ENCODE peak calls at places on chromosomes 4 and X, in four cellular contexts. X is WTC11, M is K562, G is HepG2. D is an unnamed sample.

GRCh38 chr4:19776021-19776459 is 475.7 kb upstream of the SLIT2 start:
- DNase-seq in G (no peak), M (no peak), X (no peak), D (peak)

GRCh38 chr4:145935253-145936141 is 3.1 kb downstream of the ZNF827 start:
- DNase-seq in G (peak), M (peak), X (peak), D (peak)

GRCh38 chrX:45352588-45352987 is 151.9 kb upstream of the DIPK2B start:
- DNase-seq in M (no peak), G (no peak), X (no peak), D (no peak)

GRCh38 chr4:184413227-184414064 is 60.9 kb downstream of the IRF2 start:
- DNase-seq in G (no peak), M (peak), X (no peak), D (no peak)

GRCh38 chrX:37887347-37887746 is 40.0 kb upstream of the DYNLT3 start:
- DNase-seq in X (no peak), M (no peak), G (no peak), D (no peak)

GRCh38 chr4:168744021-168744420 is 247.2 kb downstream of the PALLD start:
- DNase-seq in X (no peak), M (no peak), G (peak), D (no peak)

GRCh38 chr4:123403205-123403604 is 6.6 kb downstream of the SPRY1 start:
- DNase-seq in G (no peak), X (no peak), M (no peak), D (no peak)

GRCh38 chr4:79250887-79251286 is 75.0 kb downstream of the NAA11 start:
- DNase-seq in X (no peak), G (no peak), M (no peak), D (no peak)

GRCh38 chr4:76090241-76090691 is 15.8 kb downstream of the ART3 start:
- DNase-seq in X (no peak), M (peak), G (peak), D (no peak)

GRCh38 chr4:42927946-42928345 is 35.4 kb downstream of the GRXCR1 start:
- DNase-seq in G (no peak), X (no peak), M (no peak), D (no peak)

GRCh38 chrX:132023896-132024386 is 839 bp downstream of the STK26 start:
- DNase-seq in X (peak), G (no peak), M (peak), D (no peak)

GRCh38 chrX:153766098-153766817 is 2.2 kb downstream of the PLXNB3 start:
- DNase-seq in G (peak), X (no peak), M (peak), D (no peak)

GRCh38 chr4:98781641-98782348 is 123.4 kb upstream of the TSPAN5 start:
- DNase-seq in X (no peak), M (no peak), G (no peak), D (no peak)

GRCh38 chrX:1002611-1003010 is 209.8 kb downstream of the CRLF2 start:
- DNase-seq in G (no peak), X (no peak), M (no peak), D (no peak)

GRCh38 chrX:55908685-55909212 is 191.2 kb downstream of the RRAGB start:
- DNase-seq in M (no peak), G (no peak), X (peak), D (peak)

GRCh38 chr4:74418063-74418670 is 26.8 kb upstream of the AREG start:
- DNase-seq in X (no peak), M (no peak), G (no peak), D (no peak)

GRCh38 chrX:102835504-102836146 is 101.4 kb upstream of the RAB40AL start:
- DNase-seq in M (peak), X (peak), G (peak), D (peak)

GRCh38 chrX:136963973-136964372 is 69.8 kb downstream of the GPR101 start:
- DNase-seq in G (no peak), M (no peak), X (no peak), D (no peak)

GRCh38 chr4:171035909-171036308 is 777.3 kb upstream of the GALNTL6 start:
- DNase-seq in G (no peak), X (no peak), M (no peak), D (no peak)

GRCh38 chr4:12852338-12853307 is 631.5 kb downstream of the RAB28 start:
- DNase-seq in M (peak), X (no peak), G (peak), D (peak)

GRCh38 chrX:115560978-115561604 is at the start of gene PLS3:
- DNase-seq in M (no peak), G (peak), X (peak), D (peak)

GRCh38 chrX:115563633-115564182 is 2.7 kb downstream of the PLS3 start:
- DNase-seq in X (no peak), G (no peak), M (no peak), D (no peak)

GRCh38 chrX:115562492-115562872 is 1.5 kb downstream of the PLS3 start:
- DNase-seq in M (no peak), X (no peak), G (peak), D (peak)

GRCh38 chrX:115560211-115560977 is 580 bp upstream of the PLS3 start:
- DNase-seq in G (peak), X (no peak), M (no peak), D (peak)

GRCh38 chrX:115561605-115562491 is 874 bp downstream of the PLS3 start:
- DNase-seq in X (peak), G (peak), M (no peak), D (peak)
- TF ChIP-seq ELF4 in X (no peak), G (no peak), M (no peak), D (no peak)

DNA sequence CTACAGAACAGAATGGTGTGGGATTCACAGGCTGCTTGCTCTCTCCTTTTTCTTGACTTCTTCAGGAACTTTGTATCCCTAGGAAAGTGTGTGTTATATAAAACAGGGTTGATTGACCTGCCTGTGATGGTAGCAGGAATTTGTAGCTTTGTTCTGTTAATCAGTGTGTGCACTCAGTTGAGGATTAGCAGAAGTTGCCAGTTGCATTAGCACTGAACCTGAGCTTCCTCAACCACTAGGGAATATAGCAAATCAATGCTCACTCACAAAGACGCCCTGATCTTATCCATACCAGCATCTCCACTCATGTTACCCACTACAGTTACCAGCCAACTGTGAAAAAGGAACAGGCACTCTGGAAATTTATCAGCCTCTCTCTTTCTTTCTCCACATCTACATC is 319.1 kb upstream of the EMCN start:
- DNase-seq in M (no peak), G (no peak), X (no peak), D (no peak)
- TF ChIP-seq ELF4 in M (no peak), G (no peak), X (no peak), D (no peak)

GRCh38 chrX:49060914-49061313 is 2.1 kb downstream of the CCDC120 start:
- DNase-seq in G (no peak), X (no peak), M (no peak), D (no peak)
- TF ChIP-seq ELF4 in G (no peak), X (no peak), M (no peak), D (no peak)

GRCh38 chrX:7170903-7171302 is 22.9 kb upstream of the PUDP start:
- DNase-seq in G (peak), M (peak), X (peak), D (peak)
- TF ChIP-seq ELF4 in G (no peak), M (no peak), X (no peak), D (no peak)

GRCh38 chr4:27084685-27085356 is 224.2 kb downstream of the STIM2 start:
- DNase-seq in M (peak), X (peak), G (no peak), D (peak)
- TF ChIP-seq ELF4 in M (no peak), X (no peak), G (no peak), D (no peak)

GRCh38 chr4:7027284-7027683 is 15.9 kb upstream of the TADA2B start:
- DNase-seq in G (no peak), X (no peak), M (no peak), D (no peak)
- TF ChIP-seq ELF4 in G (no peak), X (no peak), M (no peak), D (no peak)

GRCh38 chr4:39348371-39349265 is 17.5 kb downstream of the RFC1 start:
- DNase-seq in G (peak), M (peak), X (no peak), D (no peak)
- TF ChIP-seq ELF4 in G (no peak), M (no peak), X (no peak), D (no peak)

DNA sequence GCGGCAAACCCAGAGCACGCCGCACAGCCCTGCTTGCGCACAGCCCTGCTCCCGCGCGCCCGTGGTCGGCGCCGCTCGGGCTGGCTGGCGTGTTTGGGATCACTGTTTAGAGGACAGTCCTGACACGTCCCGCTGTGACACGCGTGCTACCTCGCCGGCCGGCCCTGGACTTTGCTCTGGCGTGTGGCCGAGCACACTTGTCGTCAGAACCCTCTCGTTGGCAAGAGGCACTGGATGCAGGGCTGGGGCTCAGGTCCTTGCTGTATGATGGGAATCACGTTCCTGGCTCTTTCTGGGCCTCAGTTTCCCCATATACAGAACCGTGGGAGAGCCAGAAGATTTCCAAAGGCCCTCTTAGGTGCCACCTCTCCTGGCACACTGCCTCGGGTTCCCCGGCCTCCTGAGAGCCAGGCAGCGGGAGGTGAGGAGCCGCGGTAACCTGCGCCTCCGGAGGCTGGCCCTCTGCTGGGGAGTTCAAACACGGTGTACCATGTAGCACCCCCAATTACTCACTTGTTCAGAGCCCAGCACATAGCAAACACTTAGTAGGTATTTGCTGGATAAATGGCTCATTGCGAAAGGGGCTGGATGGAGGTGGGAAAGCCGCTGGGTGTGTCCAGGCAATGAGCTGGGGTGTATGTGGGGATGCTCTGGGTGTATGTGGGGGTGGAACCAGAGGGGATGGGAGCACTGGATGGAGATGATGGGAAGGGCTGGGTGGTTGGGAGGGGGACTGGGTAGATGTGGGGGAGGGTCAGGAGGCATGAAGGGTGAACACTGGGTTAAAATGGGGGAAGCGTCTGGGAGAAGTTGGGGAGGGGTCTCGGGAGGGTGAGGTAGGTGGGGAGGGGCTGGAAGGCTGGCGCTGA is 76.6 kb downstream of the HTRA3 start:
- DNase-seq in G (no peak), M (no peak), X (no peak), D (no peak)
- TF ChIP-seq ELF4 in G (no peak), M (no peak), X (no peak), D (no peak)